ENCODE peak calls at places on chromosome 12, in four cellular contexts. M is stimulated activated CD8-positive, alpha-beta memory T cell treated with anti-CD3 and anti-CD28 coated beads, Interleukin-12 subunit alpha, Interleukin-12 subunit beta, amount 100 ng/mL, for 4 hours; F is Right ventricle myocardium inferior; Q is activated CD8-positive, alpha-beta T cell treated with anti-CD3 and anti-CD28 coated beads, Interleukin-2, amount 10 ng/mL, durations not matched to agents 7 days and 5 days. T is an unnamed sample.

GRCh38 chr12:64568313-64568712 is 42.0 kb upstream of the RASSF3 start:
- DNase-seq in M (no peak), F (no peak), Q (no peak), T (no peak)

GRCh38 chr12:45415393-45415817 is 199.5 kb downstream of the ANO6 start:
- DNase-seq in Q (peak), M (no peak), F (peak), T (no peak)

GRCh38 chr12:107761502-107761904 is 566 bp upstream of the PRDM4 start:
- DNase-seq in F (no peak), M (no peak), Q (no peak), T (peak)

GRCh38 chr12:52480073-52480472 is 6.5 kb upstream of the KRT6C start:
- DNase-seq in F (no peak), M (no peak), Q (no peak), T (no peak)

GRCh38 chr12:106652510-106653015 is 69.8 kb downstream of the RFX4 start:
- DNase-seq in Q (no peak), F (no peak), M (no peak), T (no peak)

GRCh38 chr12:15662303-15662980 is 126.7 kb downstream of the EPS8 start:
- DNase-seq in F (no peak), M (no peak), Q (no peak), T (no peak)

GRCh38 chr12:89775336-89776005 is 66.8 kb upstream of the ATP2B1 start:
- DNase-seq in M (no peak), Q (no peak), F (no peak), T (no peak)

GRCh38 chr12:109743076-109743910 is 29.7 kb downstream of the FAM222A start:
- DNase-seq in M (no peak), Q (no peak), F (peak), T (no peak)

GRCh38 chr12:24780969-24781368 is 167.9 kb downstream of the BCAT1 start:
- DNase-seq in F (no peak), M (no peak), Q (no peak), T (no peak)

GRCh38 chr12:27622436-27623185 is 73.6 kb upstream of the REP15 start:
- DNase-seq in F (no peak), M (no peak), Q (no peak), T (no peak)

GRCh38 chr12:38350342-38351181 is 34.0 kb downstream of the ALG10B start:
- DNase-seq in M (no peak), Q (no peak), F (no peak), T (no peak)

GRCh38 chr12:53623526-53623925 is 2.7 kb downstream of the ATF7 start:
- DNase-seq in Q (no peak), F (no peak), M (no peak), T (peak)

GRCh38 chr12:5827591-5827990 is 117.5 kb downstream of the ANO2 start:
- DNase-seq in F (no peak), Q (no peak), M (no peak), T (no peak)

GRCh38 chr12:123078114-123078465 is 72.8 kb downstream of the PITPNM2 start:
- DNase-seq in Q (no peak), F (no peak), M (no peak), T (no peak)

GRCh38 chr12:75364918-75365317 is 26.0 kb upstream of the GLIPR1L2 start:
- DNase-seq in F (no peak), M (no peak), Q (no peak), T (peak)

GRCh38 chr12:88308825-88309224 is 166.7 kb downstream of the TMTC3 start:
- DNase-seq in Q (no peak), F (no peak), M (no peak), T (no peak)

GRCh38 chr12:38744056-38744455 is 161.3 kb downstream of the CPNE8 start:
- DNase-seq in F (no peak), M (no peak), Q (no peak), T (no peak)

GRCh38 chr12:108806350-108806749 is 51.0 kb downstream of the SSH1 start:
- DNase-seq in Q (no peak), M (no peak), F (no peak), T (no peak)

GRCh38 chr12:113289361-113289760 is 45.5 kb downstream of the SLC8B1 start:
- DNase-seq in Q (no peak), M (no peak), F (no peak), T (no peak)

GRCh38 chr12:121578230-121579189 is 2.3 kb downstream of the KDM2B start:
- DNase-seq in M (no peak), Q (peak), F (no peak), T (no peak)

GRCh38 chr12:44930972-44931600 is 55.0 kb upstream of the NELL2 start:
- DNase-seq in Q (no peak), M (no peak), F (no peak), T (peak)

GRCh38 chr12:129870146-129870545 is 33.7 kb downstream of the TMEM132D start:
- DNase-seq in Q (no peak), F (no peak), M (no peak), T (no peak)

GRCh38 chr12:27148791-27149190 is 66.4 kb upstream of the C12orf71 start:
- DNase-seq in Q (no peak), F (no peak), M (no peak), T (no peak)